ENCODE peak calls at places on chromosomes 11 and 22, in six cellular contexts. F, H, E, O, M and X are unnamed samples. For H3K9me3, the result is how much of the 10 kb centered on the place peaks cover.

GRCh38 chr11:76347391-76347790 is 33.5 kb downstream of the THAP12 start:
- DNase-seq in M (no peak), O (no peak), E (no peak), H (no peak), F (no peak), X (no peak)

GRCh38 chr11:71251761-71252433 is 480 bp downstream of the SHANK2 start:
- DNase-seq in M (no peak), O (no peak), F (no peak), H (no peak), E (no peak), X (no peak)

GRCh38 chr11:40187092-40187403 is 1272.4 kb downstream of the LRRC4C start:
- DNase-seq in F (no peak), M (no peak), E (no peak), O (no peak), H (no peak), X (no peak)

GRCh38 chr11:99973993-99974392 is 713.1 kb upstream of the ARHGAP42 start:
- DNase-seq in M (no peak), F (no peak), E (no peak), H (no peak), O (no peak), X (no peak)

GRCh38 chr11:10897150-10897549 is 39.3 kb upstream of the ZBED5 start:
- DNase-seq in H (no peak), E (no peak), O (no peak), M (no peak), F (no peak), X (no peak)

GRCh38 chr22:44638966-44639739 is 62.9 kb upstream of the PRR5 start:
- DNase-seq in E (no peak), O (no peak), H (peak), F (no peak), M (no peak), X (no peak)

GRCh38 chr11:1304376-1304775 is 5.1 kb downstream of the TOLLIP start:
- DNase-seq in O (no peak), H (peak), E (no peak), M (no peak), F (no peak), X (no peak)

GRCh38 chr11:1303973-1304372 is 5.5 kb downstream of the TOLLIP start:
- DNase-seq in E (no peak), H (peak), O (peak), M (peak), F (no peak), X (no peak)

GRCh38 chr11:86041975-86042378 is 26.9 kb downstream of the PICALM start:
- DNase-seq in H (peak), E (peak), O (peak), M (no peak), F (no peak), X (no peak)

GRCh38 chr22:19800761-19801244 is 40.2 kb downstream of the TBX1 start:
- DNase-seq in F (peak), H (no peak), O (no peak), M (no peak), E (peak), X (no peak)

GRCh38 chr11:23730307-23730998 is 766.4 kb upstream of the LUZP2 start:
- DNase-seq in O (no peak), H (no peak), M (no peak), E (no peak), F (no peak), X (no peak)

GRCh38 chr22:23704829-23705228 is 14.0 kb downstream of the RGL4 start:
- DNase-seq in F (no peak), E (no peak), O (no peak), M (no peak), H (no peak), X (no peak)

GRCh38 chr11:58059011-58059358 is 28.2 kb downstream of the OR6Q1 start:
- DNase-seq in H (no peak), F (no peak), O (no peak), M (no peak), E (peak), X (no peak)

GRCh38 chr22:26646158-26646557 is 11.2 kb upstream of the MIAT start:
- DNase-seq in O (no peak), E (peak), H (no peak), M (no peak), F (no peak), X (no peak)

GRCh38 chr11:128860571-128861361 is 6.3 kb downstream of the KCNJ1 start:
- DNase-seq in M (no peak), E (peak), H (no peak), O (no peak), F (no peak), X (no peak)

GRCh38 chr11:121240650-121241299 is 51.8 kb upstream of the SC5D start:
- DNase-seq in H (no peak), M (no peak), E (no peak), O (no peak), F (no peak), X (no peak)

GRCh38 chr11:84310261-84310660 is 1024.1 kb upstream of the CCDC90B start:
- DNase-seq in O (no peak), M (no peak), F (no peak), E (no peak), H (no peak), X (no peak)

GRCh38 chr22:37501610-37502341 is 15.6 kb upstream of the MFNG start:
- DNase-seq in F (no peak), H (peak), O (peak), E (peak), M (peak), X (no peak)

GRCh38 chr11:1929621-1930447 is 10.3 kb downstream of the TNNT3 start:
- DNase-seq in H (no peak), M (peak), F (no peak), O (no peak), E (no peak), X (no peak)

GRCh38 chr11:122155765-122156527 is 39.9 kb upstream of the BLID start:
- DNase-seq in M (no peak), F (no peak), E (no peak), H (no peak), O (peak), X (no peak)

GRCh38 chr11:133659542-133660201 is 127.4 kb upstream of the OPCML start:
- DNase-seq in E (no peak), F (no peak), O (no peak), M (no peak), H (no peak), X (no peak)

GRCh38 chr11:16126361-16126760 is 230.0 kb downstream of the SOX6 start:
- DNase-seq in H (no peak), O (no peak), M (no peak), E (peak), F (no peak), X (no peak)

GRCh38 chr22:38719196-38719595 is 13.5 kb downstream of the GTPBP1 start:
- DNase-seq in O (no peak), F (no peak), M (no peak), H (no peak), E (no peak), X (no peak)

GRCh38 chr11:3132831-3133455 is 32.2 kb downstream of the OSBPL5 start:
- DNase-seq in O (peak), M (peak), H (no peak), F (peak), E (no peak), X (no peak)

GRCh38 chr22:25898707-25899365 is 156.8 kb downstream of the MYO18B start:
- DNase-seq in F (no peak), M (no peak), E (no peak), H (no peak), O (no peak), X (no peak)

GRCh38 chr11:2434506-2435255 is 9.6 kb downstream of the TRPM5 start:
- DNase-seq in H (no peak), M (peak), O (no peak), F (peak), E (no peak), X (no peak)

GRCh38 chr11:119907934-119908760 is 179.1 kb upstream of the NECTIN1 start:
- DNase-seq in M (no peak), F (no peak), E (no peak), O (no peak), H (no peak), X (no peak)

GRCh38 chr11:27447288-27447914 is 25.2 kb downstream of the LGR4 start:
- DNase-seq in H (no peak), F (no peak), O (no peak), M (no peak), E (no peak), X (no peak)

GRCh38 chr11:26331911-26332571 is at the start of gene ANO3:
- DNase-seq in O (peak), E (peak), H (no peak), F (peak), M (peak), X (no peak)

GRCh38 chr11:114605370-114605769 is 9.8 kb upstream of the NXPE4 start:
- DNase-seq in M (no peak), E (no peak), H (no peak), O (no peak), F (no peak), X (no peak)

GRCh38 chr11:47446833-47447232 is 2.1 kb downstream of the RAPSN start:
- DNase-seq in F (no peak), O (no peak), H (no peak), E (no peak), M (no peak), X (no peak)

GRCh38 chr11:79973701-79974626 is 533.1 kb upstream of the TENM4 start:
- DNase-seq in F (no peak), M (no peak), O (no peak), E (peak), H (no peak), X (no peak)

GRCh38 chr11:8383627-8384026 is 119.9 kb upstream of the LMO1 start:
- DNase-seq in H (no peak), M (no peak), O (no peak), E (no peak), F (no peak), X (no peak)

GRCh38 chr11:93568726-93569125 is 25.5 kb upstream of the SMCO4 start:
- DNase-seq in O (no peak), F (no peak), M (no peak), E (no peak), H (no peak), X (no peak)

GRCh38 chr11:34897171-34897870 is 18.9 kb downstream of the APIP start:
- DNase-seq in H (no peak), E (no peak), O (no peak), F (no peak), M (no peak), X (no peak)

GRCh38 chr11:34899633-34900016 is 16.6 kb downstream of the APIP start:
- DNase-seq in M (no peak), O (no peak), F (no peak), H (no peak), E (no peak), X (no peak)

DNA sequence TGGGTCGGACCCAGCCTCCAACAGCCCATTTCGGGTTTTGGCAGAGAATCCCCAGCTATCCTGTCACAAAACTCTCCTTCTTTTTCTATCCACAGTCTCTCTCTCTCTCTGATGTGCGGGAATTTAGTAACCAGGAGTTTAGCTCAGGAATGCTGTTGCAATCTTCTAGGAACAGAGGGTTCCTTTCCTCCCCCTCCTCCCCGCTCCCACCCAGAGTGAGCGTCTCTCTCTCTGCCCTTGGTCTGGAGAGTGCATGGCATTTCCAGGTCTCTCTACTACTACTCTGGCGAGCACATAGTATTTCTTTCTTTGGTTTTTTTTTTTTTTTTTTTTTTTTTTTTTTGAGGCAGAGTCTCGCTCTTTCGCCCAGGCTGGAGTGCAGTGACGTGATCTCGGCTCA is 17.7 kb downstream of the APIP start:
- DNase-seq in O (no peak), E (no peak), M (no peak), H (no peak), F (no peak), X (no peak)
- H3K9me3 ChIP-seq in O (under half), E (under half), M (under half), H (under half), F (under half), X (under half)

GRCh38 chr22:47583959-47584562 is 821.6 kb downstream of the TBC1D22A start:
- DNase-seq in E (no peak), M (no peak), O (no peak), H (no peak), F (no peak), X (no peak)
- H3K9me3 ChIP-seq in E (under half), M (under half), O (under half), H (under half), F (under half), X (under half)

GRCh38 chr11:75303544-75304224 is 47.8 kb downstream of the ARRB1 start:
- DNase-seq in E (no peak), O (no peak), H (no peak), F (no peak), M (no peak), X (no peak)

GRCh38 chr11:75298191-75298590 is 53.3 kb downstream of the ARRB1 start:
- DNase-seq in E (no peak), H (no peak), M (no peak), O (no peak), F (no peak), X (no peak)

GRCh38 chr11:75302346-75302745 is 49.1 kb downstream of the ARRB1 start:
- DNase-seq in O (no peak), F (no peak), E (no peak), H (no peak), M (no peak), X (no peak)

GRCh38 chr11:75301602-75302345 is 49.7 kb downstream of the ARRB1 start:
- DNase-seq in O (no peak), M (no peak), E (no peak), H (no peak), F (no peak), X (no peak)

GRCh38 chr11:75301131-75301530 is 50.3 kb downstream of the ARRB1 start:
- DNase-seq in H (no peak), E (no peak), M (peak), F (peak), O (no peak), X (no peak)
- H3K9me3 ChIP-seq in H (under half), E (under half), M (under half), F (under half), O (under half), X (under half)

GRCh38 chr22:49039625-49040024 is 788.0 kb downstream of the BRD1 start:
- DNase-seq in O (no peak), M (no peak), E (no peak), F (no peak), H (no peak), X (no peak)
- H3K9me3 ChIP-seq in O (under half), M (under half), E (half or more), F (under half), H (under half), X (under half)

GRCh38 chr11:102437727-102438126 is 14.8 kb downstream of the TMEM123 start:
- DNase-seq in O (no peak), F (no peak), E (no peak), M (no peak), H (no peak), X (no peak)
- H3K9me3 ChIP-seq in O (under half), F (under half), E (under half), M (under half), H (under half), X (under half)